ENCODE peak calls at places on chromosomes 1 and 21, in six cellular contexts. E is activated T-helper 1 cell treated with Interleukin-2 at 50 U/mL for 16 hours, R is SHP77, U is stomach, P is NCI-H1105, Q is Kasumi-1. D is an unnamed sample.

GRCh38 chr21:33522950-33523349 is 19.0 kb downstream of the GART start:
- DNase-seq in P (no peak), E (no peak), U (no peak), R (no peak), Q (no peak), D (no peak)

GRCh38 chr1:20732071-20732587 is 374 bp downstream of the SH2D5 start:
- DNase-seq in Q (peak), P (peak), E (peak), U (peak), R (peak), D (peak)

GRCh38 chr1:154866257-154866994 is 3.7 kb downstream of the KCNN3 start:
- DNase-seq in E (no peak), U (no peak), R (no peak), P (no peak), Q (no peak), D (no peak)

GRCh38 chr1:227342075-227342829 is 24.0 kb upstream of the CDC42BPA start:
- DNase-seq in U (no peak), R (no peak), E (no peak), P (no peak), Q (no peak), D (no peak)

GRCh38 chr1:211643324-211644212 is 31.9 kb downstream of the NEK2 start:
- DNase-seq in E (no peak), P (peak), U (peak), R (peak), Q (no peak), D (no peak)

GRCh38 chr1:238895911-238896310 is 490.5 kb upstream of the CHRM3 start:
- DNase-seq in Q (no peak), R (no peak), P (no peak), U (no peak), E (no peak), D (peak)

GRCh38 chr1:230188826-230189225 is 121.8 kb downstream of the GALNT2 start:
- DNase-seq in R (peak), E (no peak), U (peak), Q (no peak), P (no peak), D (no peak)

GRCh38 chr1:231279081-231279480 is 38.1 kb downstream of the GNPAT start:
- DNase-seq in R (no peak), Q (no peak), P (no peak), U (no peak), E (no peak), D (no peak)

GRCh38 chr1:111542187-111542586 is 38.8 kb upstream of the ADORA3 start:
- DNase-seq in Q (no peak), U (no peak), E (no peak), R (no peak), P (no peak), D (no peak)

GRCh38 chr1:9684806-9685205 is 33.3 kb downstream of the PIK3CD start:
- DNase-seq in P (no peak), U (no peak), E (no peak), R (no peak), Q (peak), D (no peak)

GRCh38 chr1:198936371-198937083 is 297.7 kb downstream of the PTPRC start:
- DNase-seq in U (no peak), P (peak), Q (peak), R (no peak), E (no peak), D (no peak)

GRCh38 chr21:17612565-17613241 is at the start of gene BTG3:
- DNase-seq in P (peak), U (peak), E (peak), R (no peak), Q (peak), D (no peak)

GRCh38 chr21:43362928-43363314 is 64.0 kb downstream of the SIK1 start:
- DNase-seq in Q (no peak), U (no peak), E (no peak), R (peak), P (no peak), D (no peak)

GRCh38 chr1:166947398-166948043 is 27.8 kb downstream of the ILDR2 start:
- DNase-seq in Q (no peak), U (peak), R (no peak), P (peak), E (no peak), D (no peak)

GRCh38 chr21:28975401-28975800 is 17.3 kb downstream of the LTN1 start:
- DNase-seq in R (no peak), U (no peak), P (no peak), Q (no peak), E (no peak), D (no peak)

GRCh38 chr1:192954705-192955265 is 104.4 kb downstream of the UCHL5 start:
- DNase-seq in Q (no peak), R (no peak), E (no peak), U (no peak), P (no peak), D (no peak)

GRCh38 chr1:178262101-178262500 is 168.2 kb downstream of the RASAL2 start:
- DNase-seq in E (no peak), Q (no peak), P (no peak), R (no peak), U (no peak), D (no peak)

GRCh38 chr1:17245926-17246325 is 3.0 kb upstream of the PADI3 start:
- DNase-seq in R (no peak), U (no peak), P (no peak), E (no peak), Q (no peak), D (no peak)

GRCh38 chr1:109535971-109536491 is 3.6 kb upstream of the GPR61 start:
- DNase-seq in P (peak), Q (no peak), E (no peak), U (no peak), R (no peak), D (no peak)

GRCh38 chr1:50097041-50097739 is 11.5 kb upstream of the ELAVL4 start:
- DNase-seq in P (no peak), U (no peak), Q (no peak), E (no peak), R (no peak), D (no peak)

GRCh38 chr1:48870596-48870995 is 93.9 kb upstream of the BEND5 start:
- DNase-seq in R (peak), U (no peak), E (no peak), P (no peak), Q (peak), D (no peak)

GRCh38 chr1:200207711-200208126 is 180.2 kb downstream of the NR5A2 start:
- DNase-seq in R (no peak), U (no peak), P (no peak), E (no peak), Q (peak), D (no peak)

GRCh38 chr1:170146861-170147260 is 1.1 kb downstream of the NTMT2 start:
- DNase-seq in Q (no peak), U (no peak), R (no peak), P (no peak), E (no peak), D (no peak)

GRCh38 chr1:102970496-102971078 is 137.7 kb downstream of the COL11A1 start:
- DNase-seq in U (no peak), Q (peak), P (peak), R (peak), E (no peak), D (no peak)

GRCh38 chr1:89799495-89799894 is 21.3 kb upstream of the LRRC8D start:
- DNase-seq in R (no peak), E (no peak), P (no peak), U (no peak), Q (peak), D (no peak)

GRCh38 chr1:94643776-94644175 is 102.2 kb upstream of the F3 start:
- DNase-seq in U (no peak), P (no peak), R (no peak), E (no peak), Q (no peak), D (no peak)

GRCh38 chr1:205144751-205145150 is 23.0 kb upstream of the RBBP5 start:
- DNase-seq in U (no peak), P (no peak), R (no peak), E (no peak), Q (no peak), D (no peak)

GRCh38 chr1:99660496-99660895 is 14.6 kb downstream of the PALMD start:
- DNase-seq in U (no peak), R (no peak), Q (no peak), E (no peak), P (no peak), D (no peak)

GRCh38 chr1:36602189-36602588 is 119.5 kb upstream of the CSF3R start:
- DNase-seq in Q (no peak), U (no peak), E (no peak), P (no peak), R (no peak), D (no peak)

GRCh38 chr1:183027791-183028190 is 4.6 kb downstream of the LAMC1 start:
- DNase-seq in Q (no peak), E (no peak), P (no peak), U (no peak), R (no peak), D (no peak)

D was measured in keratinocyte.